ENCODE peak calls at places on chromosomes 12 and 14, in five cellular contexts. One of them, this sample, is unnamed. For H3K4me1, the result is how much of the 10 kb centered on the place peaks cover.

GRCh38 chr14:69242311-69243224 is 17.4 kb upstream of the GALNT16 start:
- DNase-seq in ascending aorta: peak
- DNase-seq in left ventricle myocardium inferior: no peak
- DNase-seq in lung: peak
- DNase-seq in ovary: peak
- DNase-seq in this sample: peak

GRCh38 chr14:53148612-53149202 is 4.4 kb downstream of the DDHD1 start:
- DNase-seq in lung: no peak
- DNase-seq in left ventricle myocardium inferior: no peak
- DNase-seq in ovary: no peak
- DNase-seq in ascending aorta: no peak
- DNase-seq in this sample: no peak

GRCh38 chr14:54902143-54902520 is 494 bp downstream of the GCH1 start:
- DNase-seq in ovary: peak
- DNase-seq in ascending aorta: peak
- DNase-seq in lung: peak
- DNase-seq in left ventricle myocardium inferior: peak
- DNase-seq in this sample: peak

GRCh38 chr14:23894687-23895419 is 58.7 kb upstream of the DHRS4 start:
- DNase-seq in lung: no peak
- DNase-seq in ovary: no peak
- DNase-seq in ascending aorta: no peak
- DNase-seq in left ventricle myocardium inferior: no peak
- DNase-seq in this sample: no peak

GRCh38 chr14:23562822-23563472 is 4.6 kb downstream of the AP1G2 start:
- DNase-seq in lung: no peak
- DNase-seq in ascending aorta: no peak
- DNase-seq in left ventricle myocardium inferior: peak
- DNase-seq in ovary: no peak
- DNase-seq in this sample: no peak

GRCh38 chr12:31773867-31774266 is 45.0 kb upstream of the AMN1 start:
- DNase-seq in ascending aorta: no peak
- DNase-seq in ovary: no peak
- DNase-seq in left ventricle myocardium inferior: no peak
- DNase-seq in lung: no peak
- DNase-seq in this sample: peak

GRCh38 chr12:72815421-72815820 is 543.3 kb downstream of the TRHDE start:
- DNase-seq in left ventricle myocardium inferior: no peak
- DNase-seq in ovary: no peak
- DNase-seq in ascending aorta: no peak
- DNase-seq in lung: no peak
- DNase-seq in this sample: no peak

GRCh38 chr14:51094282-51094821 is 553 bp downstream of the TRIM9 start:
- DNase-seq in left ventricle myocardium inferior: no peak
- DNase-seq in ascending aorta: no peak
- DNase-seq in lung: no peak
- DNase-seq in ovary: peak
- DNase-seq in this sample: no peak

GRCh38 chr12:3135522-3136461 is 58.6 kb downstream of the TSPAN9 start:
- DNase-seq in lung: no peak
- DNase-seq in ovary: peak
- DNase-seq in left ventricle myocardium inferior: no peak
- DNase-seq in ascending aorta: no peak
- DNase-seq in this sample: peak

GRCh38 chr12:8770499-8770898 is 51.9 kb upstream of the A2ML1 start:
- DNase-seq in lung: no peak
- DNase-seq in ascending aorta: no peak
- DNase-seq in left ventricle myocardium inferior: no peak
- DNase-seq in ovary: no peak
- DNase-seq in this sample: no peak

GRCh38 chr12:32115404-32116104 is 8.9 kb downstream of the BICD1 start:
- DNase-seq in lung: peak
- DNase-seq in ascending aorta: peak
- DNase-seq in left ventricle myocardium inferior: peak
- DNase-seq in ovary: peak
- DNase-seq in this sample: peak

GRCh38 chr12:2283910-2284309 is 231.1 kb downstream of the CACNA1C start:
- DNase-seq in left ventricle myocardium inferior: no peak
- DNase-seq in ovary: no peak
- DNase-seq in lung: no peak
- DNase-seq in ascending aorta: no peak
- DNase-seq in this sample: peak

GRCh38 chr12:32025906-32026305 is 66.7 kb downstream of the RESF1 start:
- DNase-seq in ovary: no peak
- DNase-seq in left ventricle myocardium inferior: no peak
- DNase-seq in lung: no peak
- DNase-seq in ascending aorta: no peak
- DNase-seq in this sample: no peak

GRCh38 chr12:59600174-59600573 is 4.3 kb downstream of the SLC16A7 start:
- DNase-seq in left ventricle myocardium inferior: no peak
- DNase-seq in ovary: no peak
- DNase-seq in ascending aorta: no peak
- DNase-seq in lung: no peak
- DNase-seq in this sample: no peak

GRCh38 chr12:31951008-31951407 is 8.2 kb upstream of the RESF1 start:
- DNase-seq in left ventricle myocardium inferior: no peak
- DNase-seq in ovary: no peak
- DNase-seq in ascending aorta: no peak
- DNase-seq in lung: no peak
- DNase-seq in this sample: no peak

GRCh38 chr14:102374264-102374663 is 11.5 kb downstream of the TECPR2 start:
- DNase-seq in left ventricle myocardium inferior: no peak
- DNase-seq in lung: no peak
- DNase-seq in ovary: no peak
- DNase-seq in ascending aorta: no peak
- DNase-seq in this sample: no peak

GRCh38 chr14:20857630-20858261 is 33.4 kb upstream of the RNASE3 start:
- DNase-seq in ascending aorta: peak
- DNase-seq in left ventricle myocardium inferior: peak
- DNase-seq in ovary: peak
- DNase-seq in lung: peak
- DNase-seq in this sample: peak

GRCh38 chr12:25089738-25090137 is 105.2 kb downstream of the DNAI7 start:
- DNase-seq in left ventricle myocardium inferior: no peak
- DNase-seq in ascending aorta: no peak
- DNase-seq in lung: no peak
- DNase-seq in ovary: no peak
- DNase-seq in this sample: no peak

GRCh38 chr12:54879132-54879531 is 24.8 kb downstream of the MUCL1 start:
- DNase-seq in lung: no peak
- DNase-seq in ovary: no peak
- DNase-seq in left ventricle myocardium inferior: no peak
- DNase-seq in ascending aorta: no peak
- DNase-seq in this sample: no peak

GRCh38 chr14:91841065-91841464 is 26.3 kb downstream of the TC2N start:
- DNase-seq in ascending aorta: no peak
- DNase-seq in left ventricle myocardium inferior: no peak
- DNase-seq in ovary: no peak
- DNase-seq in lung: no peak
- DNase-seq in this sample: no peak

GRCh38 chr14:81936348-81936747 is 402.7 kb upstream of the SEL1L start:
- DNase-seq in lung: no peak
- DNase-seq in ovary: no peak
- DNase-seq in ascending aorta: no peak
- DNase-seq in left ventricle myocardium inferior: no peak
- DNase-seq in this sample: no peak

GRCh38 chr12:118853634-118854033 is 127.7 kb upstream of the SRRM4 start:
- DNase-seq in ovary: no peak
- DNase-seq in ascending aorta: no peak
- DNase-seq in lung: no peak
- DNase-seq in left ventricle myocardium inferior: no peak
- DNase-seq in this sample: no peak

GRCh38 chr12:103469716-103470115 is 26.1 kb downstream of the C12orf42 start:
- DNase-seq in ascending aorta: no peak
- DNase-seq in lung: no peak
- DNase-seq in left ventricle myocardium inferior: no peak
- DNase-seq in ovary: no peak
- DNase-seq in this sample: no peak

GRCh38 chr12:109910969-109911348 is 10.9 kb downstream of the TCHP start:
- DNase-seq in lung: no peak
- DNase-seq in ovary: no peak
- DNase-seq in ascending aorta: no peak
- DNase-seq in left ventricle myocardium inferior: no peak
- DNase-seq in this sample: no peak

GRCh38 chr12:79939728-79940306 is 4.9 kb upstream of the PPP1R12A start:
- DNase-seq in left ventricle myocardium inferior: no peak
- DNase-seq in ascending aorta: no peak
- DNase-seq in lung: no peak
- DNase-seq in ovary: no peak
- DNase-seq in this sample: no peak

GRCh38 chr14:103257211-103257962 is 76.7 kb upstream of the EIF5 start:
- DNase-seq in left ventricle myocardium inferior: no peak
- DNase-seq in ovary: no peak
- DNase-seq in lung: no peak
- DNase-seq in ascending aorta: no peak
- DNase-seq in this sample: no peak

GRCh38 chr14:102437997-102438922 is 71.3 kb downstream of the ANKRD9 start:
- DNase-seq in left ventricle myocardium inferior: peak
- DNase-seq in ovary: peak
- DNase-seq in lung: peak
- DNase-seq in ascending aorta: peak
- DNase-seq in this sample: peak

GRCh38 chr14:104267895-104268294 is 129.5 kb downstream of the KIF26A start:
- DNase-seq in left ventricle myocardium inferior: no peak
- DNase-seq in lung: no peak
- DNase-seq in ovary: peak
- DNase-seq in ascending aorta: peak
- DNase-seq in this sample: peak

GRCh38 chr12:25266522-25266921 is 15.8 kb upstream of the KRAS start:
- DNase-seq in lung: no peak
- DNase-seq in ascending aorta: no peak
- DNase-seq in left ventricle myocardium inferior: no peak
- DNase-seq in ovary: no peak
- DNase-seq in this sample: no peak

GRCh38 chr12:97308576-97309198 is 153.9 kb upstream of the RMST start:
- DNase-seq in ascending aorta: no peak
- DNase-seq in left ventricle myocardium inferior: no peak
- DNase-seq in ovary: no peak
- DNase-seq in lung: no peak
- DNase-seq in this sample: no peak

DNA sequence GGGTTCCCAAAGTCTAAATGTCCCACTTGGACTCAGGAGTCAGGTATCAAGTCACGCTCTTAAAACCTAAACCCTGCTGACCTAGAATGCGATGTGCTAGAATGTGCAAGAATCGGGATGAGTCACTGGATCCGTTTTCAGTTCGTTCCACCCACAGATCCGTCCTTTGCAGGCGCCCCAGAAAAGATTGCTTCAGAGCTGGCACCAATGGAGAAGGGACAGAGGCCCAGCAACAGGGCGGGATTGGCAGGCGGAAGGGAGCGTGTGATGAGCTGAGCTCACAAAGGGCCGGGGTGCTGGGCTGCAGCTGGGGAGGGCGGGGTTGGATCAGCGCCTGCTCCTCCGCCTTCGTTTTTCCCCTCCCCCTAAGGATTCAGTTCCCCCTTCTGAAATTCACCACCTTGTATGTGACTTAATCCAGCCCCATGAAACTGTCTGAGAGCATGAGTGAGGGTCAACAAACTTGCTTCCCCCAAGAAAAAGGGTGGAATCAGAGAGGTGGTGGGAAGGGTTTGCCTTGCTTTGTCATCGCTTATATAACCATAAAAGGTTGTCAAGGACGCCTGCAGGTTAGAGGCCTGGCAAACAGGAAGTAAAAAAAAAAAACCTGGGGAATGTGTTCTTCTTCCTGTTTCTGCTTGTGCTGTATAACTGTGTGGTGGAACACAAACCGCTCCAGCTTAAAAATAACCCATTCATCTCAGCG is 2.8 kb upstream of the UBC start:
- DNase-seq in ascending aorta: peak
- DNase-seq in left ventricle myocardium inferior: peak
- DNase-seq in ovary: peak
- DNase-seq in lung: peak
- DNase-seq in this sample: peak
- H3K4me1 ChIP-seq in ascending aorta: under half
- H3K4me1 ChIP-seq in left ventricle myocardium inferior: half or more
- H3K4me1 ChIP-seq in ovary: under half
- H3K4me1 ChIP-seq in lung: under half
- H3K4me1 ChIP-seq in this sample: under half

DNA sequence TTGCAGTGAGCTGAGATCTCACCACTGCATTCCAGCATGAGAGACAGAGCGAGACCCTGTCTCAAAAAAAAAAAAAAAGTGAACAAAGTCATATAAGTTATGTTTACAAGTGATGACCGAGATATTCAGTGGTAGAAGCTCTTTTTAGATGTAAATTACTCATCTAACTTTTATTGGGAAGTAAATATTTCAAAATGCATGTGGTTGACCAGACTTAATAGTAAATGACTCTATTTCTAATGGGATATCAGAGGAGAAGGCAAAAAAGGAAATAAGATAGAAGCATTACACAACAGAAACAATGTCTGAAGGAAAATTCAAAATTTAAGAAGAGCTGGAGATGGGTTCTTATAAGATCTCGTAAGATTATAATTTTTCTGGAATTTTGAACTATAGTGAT is 63.2 kb upstream of the STK38L start:
- DNase-seq in ovary: no peak
- DNase-seq in ascending aorta: no peak
- DNase-seq in left ventricle myocardium inferior: no peak
- DNase-seq in lung: no peak
- DNase-seq in this sample: no peak
- H3K4me1 ChIP-seq in ovary: under half
- H3K4me1 ChIP-seq in ascending aorta: under half
- H3K4me1 ChIP-seq in left ventricle myocardium inferior: under half
- H3K4me1 ChIP-seq in lung: under half
- H3K4me1 ChIP-seq in this sample: under half

DNA sequence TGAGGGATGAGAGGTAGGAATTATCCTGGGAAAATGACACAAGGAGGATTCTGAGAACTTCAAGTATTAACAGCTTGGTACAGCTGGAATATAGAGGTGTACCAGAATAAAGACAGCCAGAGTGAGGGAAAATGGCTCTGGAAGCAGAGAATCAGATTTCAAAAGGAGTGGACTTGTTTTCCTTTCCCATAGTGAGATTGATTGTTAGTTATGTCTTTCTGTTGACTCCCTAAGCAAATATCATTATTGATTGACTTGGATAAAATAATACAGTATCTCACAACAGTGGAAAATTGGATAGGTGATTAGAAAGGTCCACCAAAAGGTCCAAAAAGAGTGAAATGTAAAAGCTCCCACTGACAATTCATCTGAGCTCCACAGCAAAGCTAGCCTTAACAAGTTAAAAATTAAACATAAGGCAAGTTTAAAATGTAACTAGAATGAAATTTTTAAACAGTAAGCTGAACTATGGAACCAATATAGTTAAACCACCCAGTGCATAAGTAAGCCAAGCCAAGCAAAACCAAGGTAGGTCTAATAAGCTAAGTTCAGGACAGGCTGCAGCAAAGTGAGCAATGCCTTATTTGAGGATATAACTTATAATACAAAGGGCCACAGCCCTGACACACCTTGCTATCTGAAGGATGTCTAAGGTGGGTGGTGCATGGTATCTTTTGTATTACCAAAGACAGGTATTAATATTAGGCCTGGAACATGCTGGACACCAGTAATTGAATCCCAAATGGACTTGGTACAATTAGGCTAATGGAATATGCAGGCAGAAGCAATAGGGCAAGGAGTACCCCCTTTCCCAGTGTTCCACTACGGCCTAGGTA is 21.8 kb downstream of the ENTPD5 start:
- DNase-seq in left ventricle myocardium inferior: no peak
- DNase-seq in ascending aorta: no peak
- DNase-seq in ovary: no peak
- DNase-seq in lung: no peak
- DNase-seq in this sample: no peak
- H3K4me1 ChIP-seq in left ventricle myocardium inferior: under half
- H3K4me1 ChIP-seq in ascending aorta: under half
- H3K4me1 ChIP-seq in ovary: under half
- H3K4me1 ChIP-seq in lung: under half
- H3K4me1 ChIP-seq in this sample: under half

GRCh38 chr12:14390885-14391530 is 25.5 kb downstream of the ATF7IP start:
- DNase-seq in left ventricle myocardium inferior: no peak
- DNase-seq in ascending aorta: no peak
- DNase-seq in lung: no peak
- DNase-seq in ovary: no peak
- DNase-seq in this sample: no peak
- H3K4me1 ChIP-seq in left ventricle myocardium inferior: half or more
- H3K4me1 ChIP-seq in ascending aorta: under half
- H3K4me1 ChIP-seq in lung: under half
- H3K4me1 ChIP-seq in ovary: under half
- H3K4me1 ChIP-seq in this sample: under half